ENCODE peak calls at places on chromosomes 6 and 20, in five cellular contexts. K is fibroblast of the conjunctiva; M is stimulated activated CD4-positive, alpha-beta T cell treated with anti-CD3 and anti-CD28 coated beads, Interleukin-15, amount 100 ng/mL, for 1 hour; J is NCI-H2081; T is NCI-H460. D is an unnamed sample.

GRCh38 chr20:56957737-56958553 is 308.5 kb downstream of the BMP7 start:
- DNase-seq in K (peak), M (no peak), J (no peak), T (no peak), D (no peak)

GRCh38 chr20:32527052-32527446 is 58.1 kb downstream of the NOL4L start:
- DNase-seq in K (no peak), M (no peak), J (no peak), T (no peak), D (no peak)

GRCh38 chr6:8670792-8671191 is 235.4 kb upstream of the SLC35B3 start:
- DNase-seq in K (no peak), M (no peak), J (no peak), T (no peak), D (no peak)

GRCh38 chr20:62723351-62723750 is 14.7 kb downstream of the NTSR1 start:
- DNase-seq in K (no peak), M (no peak), J (peak), T (no peak), D (no peak)

GRCh38 chr6:89161326-89162046 is 15.6 kb downstream of the PM20D2 start:
- DNase-seq in K (no peak), M (no peak), J (no peak), T (no peak), D (no peak)

GRCh38 chr6:149489967-149490366 is 5.2 kb upstream of the ZC3H12D start:
- DNase-seq in K (no peak), M (no peak), J (no peak), T (no peak), D (no peak)

GRCh38 chr20:37755665-37756064 is 61.8 kb downstream of the CTNNBL1 start:
- DNase-seq in K (no peak), M (no peak), J (no peak), T (no peak), D (no peak)

GRCh38 chr6:34239893-34240292 is 3.2 kb downstream of the HMGA1 start:
- DNase-seq in K (no peak), M (no peak), J (no peak), T (no peak), D (no peak)

GRCh38 chr20:4041748-4042411 is 26.5 kb upstream of the RNF24 start:
- DNase-seq in K (no peak), M (no peak), J (peak), T (peak), D (no peak)

GRCh38 chr6:17418281-17419188 is 25.1 kb downstream of the CAP2 start:
- DNase-seq in K (peak), M (no peak), J (no peak), T (peak), D (no peak)

GRCh38 chr6:2858678-2859324 is 17.1 kb upstream of the SERPINB1 start:
- DNase-seq in K (no peak), M (peak), J (no peak), T (no peak), D (no peak)

GRCh38 chr20:61895686-61896057 is 170.0 kb downstream of the TAF4 start:
- DNase-seq in K (no peak), M (no peak), J (no peak), T (no peak), D (no peak)

GRCh38 chr6:82022614-82023102 is 224.9 kb downstream of the IBTK start:
- DNase-seq in K (peak), M (no peak), J (no peak), T (peak), D (no peak)

GRCh38 chr6:139109558-139109957 is 25.3 kb upstream of the HECA start:
- DNase-seq in K (no peak), M (no peak), J (no peak), T (no peak), D (no peak)